ENCODE peak calls at places on chromosomes 12 and 14, in eight cellular contexts. J, L, P, X, F, G, Y and H are unnamed samples.

GRCh38 chr14:35416108-35416750 is 11.7 kb upstream of the NFKBIA start:
- DNase-seq in P (no peak), X (no peak), J (no peak), G (no peak), Y (no peak), L (no peak), F (no peak), H (no peak)

GRCh38 chr14:88599321-88599720 is 36.5 kb downstream of the ZC3H14 start:
- DNase-seq in Y (no peak), G (no peak), L (no peak), P (no peak), J (no peak), X (no peak), F (no peak), H (no peak)

GRCh38 chr12:14910090-14910915 is 24.6 kb upstream of the MGP start:
- DNase-seq in Y (no peak), P (no peak), G (peak; percentile 19), J (no peak), X (no peak), F (no peak), L (no peak), H (no peak)

GRCh38 chr14:100774164-100774537 is 47.5 kb downstream of the DLK1 start:
- DNase-seq in G (no peak), Y (no peak), J (no peak), P (no peak), L (no peak), X (no peak), F (no peak), H (no peak)

GRCh38 chr12:62866451-62867082 is 68.4 kb downstream of the PPM1H start:
- DNase-seq in Y (no peak), X (peak; percentile 76), F (no peak), P (no peak), L (no peak), G (peak; percentile 77), J (peak; percentile 60), H (no peak)

GRCh38 chr12:45290218-45290609 is 74.3 kb downstream of the ANO6 start:
- DNase-seq in Y (no peak), G (peak; percentile 88), X (no peak), J (peak; percentile 49), P (no peak), F (no peak), L (no peak), H (no peak)

GRCh38 chr14:63308723-63309317 is 9.9 kb downstream of the GPHB5 start:
- DNase-seq in X (peak; percentile 53), J (no peak), P (no peak), F (no peak), Y (no peak), L (no peak), G (peak; percentile 29), H (no peak)

GRCh38 chr12:57175428-57176138 is 28.2 kb upstream of the LRP1-AS start:
- DNase-seq in Y (peak; percentile 78), X (peak; percentile 75), L (peak; percentile 86), G (peak; percentile 71), J (peak; percentile 44), P (peak; percentile 55), F (peak; percentile 84), H (peak; percentile 61)

GRCh38 chr14:85625925-85626585 is 96.1 kb downstream of the FLRT2 start:
- DNase-seq in F (no peak), P (no peak), Y (no peak), J (no peak), L (no peak), G (peak; percentile 8), X (no peak), H (no peak)

GRCh38 chr12:106358410-106359241 is 1.1 kb downstream of the POLR3B start:
- DNase-seq in J (no peak), X (peak; percentile 13), G (peak; percentile 82), L (peak; percentile 56), Y (no peak), P (no peak), F (no peak), H (no peak)

GRCh38 chr12:49534806-49535278 is 4.0 kb upstream of the KCNH3 start:
- DNase-seq in F (no peak), G (no peak), P (no peak), J (no peak), Y (no peak), X (no peak), L (no peak), H (no peak)

GRCh38 chr12:85835810-85836715 is at the start of gene RASSF9:
- DNase-seq in X (peak; percentile 45), G (peak; percentile 43), J (peak; percentile 20), F (peak; percentile 70), L (peak; percentile 58), Y (no peak), P (no peak), H (no peak)

GRCh38 chr12:106387847-106388246 is 30.3 kb downstream of the POLR3B start:
- DNase-seq in J (no peak), Y (no peak), F (no peak), L (no peak), X (no peak), G (no peak), P (no peak), H (no peak)

GRCh38 chr12:10968765-10969456 is 17.8 kb downstream of the TAS2R50 start:
- DNase-seq in L (no peak), Y (no peak), X (no peak), P (no peak), F (peak; percentile 68), G (peak; percentile 69), J (peak; percentile 26), H (no peak)

GRCh38 chr14:77988966-77989365 is 181.2 kb upstream of the NRXN3 start:
- DNase-seq in X (no peak), Y (no peak), P (no peak), J (peak; percentile 1), F (peak; percentile 86), G (peak; percentile 48), L (peak; percentile 50), H (no peak)

DNA sequence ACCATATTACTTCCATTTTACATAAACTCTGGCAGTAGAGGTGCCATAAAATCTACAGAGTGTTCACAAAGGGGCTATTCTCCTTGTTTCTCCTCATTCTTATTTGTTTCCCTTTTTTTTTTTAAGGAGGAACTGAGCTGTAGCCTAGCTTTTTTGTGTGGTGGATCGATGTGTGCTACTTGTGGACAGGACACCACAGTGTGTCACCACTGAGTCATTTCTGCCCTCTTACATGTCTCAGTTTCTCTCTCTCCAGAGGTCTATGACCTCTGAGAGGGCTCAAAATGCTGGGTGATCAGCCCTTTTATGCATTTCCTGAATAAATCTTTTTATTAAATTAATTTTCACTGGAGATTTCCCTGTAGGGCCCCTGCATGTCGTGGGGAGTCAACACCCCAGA is 370.2 kb downstream of the ADGRD1 start:
- DNase-seq in L (no peak), G (no peak), F (no peak), P (no peak), Y (no peak), X (no peak), J (no peak), H (no peak)
- TF ChIP-seq CTCF in L (no peak), G (no peak), F (no peak), P (no peak), Y (no peak), X (no peak), J (no peak), H (no peak)

DNA sequence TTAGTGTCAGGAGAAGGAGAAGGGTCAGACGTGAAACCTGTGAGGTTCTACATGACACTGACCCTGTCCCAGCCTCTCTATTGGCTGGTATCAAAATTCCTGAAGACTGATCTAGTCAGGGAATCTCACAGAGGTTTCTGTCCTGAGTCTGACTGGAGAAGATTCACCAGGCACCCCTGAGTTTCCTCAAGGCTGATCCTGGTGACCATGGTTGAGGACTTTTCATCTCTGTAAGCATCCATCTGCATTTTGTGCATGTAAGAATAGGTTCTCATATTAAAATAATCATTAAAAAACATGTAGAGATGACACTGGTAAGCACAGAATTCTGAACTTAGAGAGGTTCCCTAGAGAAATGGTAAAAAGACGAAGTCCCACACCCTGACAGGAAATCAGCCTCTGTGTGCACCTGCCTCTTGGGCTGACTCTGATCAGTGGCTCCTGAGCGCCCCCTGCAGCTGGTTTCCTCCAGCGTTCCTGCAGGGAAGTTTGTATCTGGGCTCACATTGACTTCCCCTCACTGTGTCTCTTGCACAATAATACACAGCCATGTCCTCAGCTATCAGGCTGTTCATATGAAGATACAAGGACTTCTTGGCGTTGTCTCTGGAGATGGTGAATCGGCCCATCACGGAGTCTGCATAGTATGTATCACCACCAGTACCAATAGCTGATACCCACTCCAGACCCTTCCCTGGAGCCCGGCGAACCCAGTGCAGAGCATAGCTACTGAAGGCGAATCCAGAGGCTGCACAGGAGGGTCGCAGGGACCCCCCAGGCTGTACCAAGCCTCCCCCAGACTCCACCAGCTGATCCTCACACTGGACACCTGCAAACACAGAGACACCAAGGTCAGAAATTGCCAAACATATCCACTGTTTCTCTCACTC is 991.9 kb downstream of the TMEM121 start:
- DNase-seq in X (peak; percentile 22), Y (peak; percentile 61), G (no peak), P (no peak), L (peak; percentile 34), J (no peak), F (no peak), H (no peak)
- TF ChIP-seq CTCF in X (no peak), Y (peak; percentile 73), G (no peak), P (no peak), L (no peak), J (no peak), F (peak; percentile 49), H (no peak)

GRCh38 chr12:96652870-96653269 is 163.5 kb downstream of the CFAP54 start:
- DNase-seq in P (no peak), G (no peak), L (no peak), X (no peak), Y (no peak), F (no peak), J (no peak), H (no peak)

GRCh38 chr12:96658075-96658474 is 168.7 kb downstream of the CFAP54 start:
- DNase-seq in F (no peak), L (no peak), X (no peak), J (no peak), Y (no peak), P (no peak), G (no peak), H (no peak)
- TF ChIP-seq CTCF in F (no peak), L (no peak), X (no peak), J (no peak), Y (no peak), P (no peak), G (no peak), H (peak; percentile 3)

DNA sequence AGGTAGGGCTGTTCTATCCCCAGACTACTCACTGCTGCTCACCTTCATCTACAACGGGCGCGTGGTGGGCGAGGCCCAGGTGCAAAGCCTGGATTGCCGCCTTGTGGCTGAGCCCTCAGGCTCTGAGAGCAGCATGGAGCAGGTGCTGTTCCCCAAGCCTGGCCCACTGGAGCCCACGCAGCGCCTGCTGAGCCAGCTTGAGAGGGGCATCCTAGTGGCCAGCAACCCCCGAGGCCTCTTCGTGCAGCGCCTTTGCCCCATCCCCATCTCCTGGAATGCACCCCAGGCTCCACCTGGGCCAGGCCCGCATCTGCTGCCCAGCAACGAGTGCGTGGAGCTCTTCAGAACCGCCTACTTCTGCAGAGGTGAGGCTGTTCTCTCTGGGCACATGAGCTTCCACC is 3.5 kb downstream of the IRF9 start:
- DNase-seq in G (no peak), P (no peak), Y (no peak), L (no peak), J (no peak), X (no peak), F (no peak), H (no peak)
- TF ChIP-seq CTCF in G (no peak), P (no peak), Y (no peak), L (no peak), J (no peak), X (no peak), F (no peak), H (no peak)